ENCODE peak calls at places on chromosomes 16 and 17, in ten cellular contexts. One of them, this sample, is unnamed.

GRCh38 chr17:76384987-76385891 is 830 bp downstream of the SPHK1 start:
- DNase-seq in RWPE2: peak; percentile 88
- DNase-seq in heart left ventricle: peak; percentile 53
- DNase-seq in esophagus squamous epithelium: no peak
- DNase-seq in cardiac muscle cell: peak; percentile 54
- DNase-seq in Caco-2: peak; percentile 52
- DNase-seq in neural progenitor cell: peak; percentile 47
- DNase-seq in H9: peak; percentile 55
- DNase-seq in mammary epithelial cell: peak; percentile 84
- DNase-seq in adrenal gland: no peak
- DNase-seq in this sample: peak; percentile 67

GRCh38 chr16:11429823-11430222 is 84.6 kb downstream of the RMI2 start:
- DNase-seq in RWPE2: no peak
- DNase-seq in heart left ventricle: no peak
- DNase-seq in esophagus squamous epithelium: no peak
- DNase-seq in cardiac muscle cell: no peak
- DNase-seq in Caco-2: no peak
- DNase-seq in neural progenitor cell: no peak
- DNase-seq in H9: no peak
- DNase-seq in mammary epithelial cell: no peak
- DNase-seq in adrenal gland: no peak
- DNase-seq in this sample: no peak

GRCh38 chr17:73633736-73634135 is 10.5 kb downstream of the SDK2 start:
- DNase-seq in RWPE2: no peak
- DNase-seq in heart left ventricle: no peak
- DNase-seq in esophagus squamous epithelium: no peak
- DNase-seq in cardiac muscle cell: no peak
- DNase-seq in Caco-2: no peak
- DNase-seq in neural progenitor cell: no peak
- DNase-seq in H9: no peak
- DNase-seq in mammary epithelial cell: no peak
- DNase-seq in adrenal gland: no peak
- DNase-seq in this sample: no peak

GRCh38 chr17:75077072-75077489 is 10.7 kb upstream of the SLC16A5 start:
- DNase-seq in RWPE2: no peak
- DNase-seq in heart left ventricle: no peak
- DNase-seq in esophagus squamous epithelium: no peak
- DNase-seq in cardiac muscle cell: no peak
- DNase-seq in Caco-2: peak; percentile 94
- DNase-seq in neural progenitor cell: no peak
- DNase-seq in H9: peak; percentile 63
- DNase-seq in mammary epithelial cell: no peak
- DNase-seq in adrenal gland: no peak
- DNase-seq in this sample: no peak

GRCh38 chr17:76280650-76281049 is 15.5 kb downstream of the UBALD2 start:
- DNase-seq in RWPE2: no peak
- DNase-seq in heart left ventricle: no peak
- DNase-seq in esophagus squamous epithelium: no peak
- DNase-seq in cardiac muscle cell: no peak
- DNase-seq in Caco-2: no peak
- DNase-seq in neural progenitor cell: no peak
- DNase-seq in H9: no peak
- DNase-seq in mammary epithelial cell: no peak
- DNase-seq in adrenal gland: no peak
- DNase-seq in this sample: no peak

GRCh38 chr17:1565860-1566259 is 3.3 kb upstream of the PITPNA start:
- DNase-seq in RWPE2: no peak
- DNase-seq in heart left ventricle: no peak
- DNase-seq in esophagus squamous epithelium: no peak
- DNase-seq in cardiac muscle cell: no peak
- DNase-seq in Caco-2: no peak
- DNase-seq in neural progenitor cell: no peak
- DNase-seq in H9: no peak
- DNase-seq in mammary epithelial cell: no peak
- DNase-seq in adrenal gland: no peak
- DNase-seq in this sample: no peak

GRCh38 chr17:75346906-75347305 is 57.7 kb upstream of the SLC25A19 start:
- DNase-seq in RWPE2: no peak
- DNase-seq in heart left ventricle: no peak
- DNase-seq in esophagus squamous epithelium: no peak
- DNase-seq in cardiac muscle cell: no peak
- DNase-seq in Caco-2: peak; percentile 20
- DNase-seq in neural progenitor cell: peak; percentile 58
- DNase-seq in H9: peak; percentile 66
- DNase-seq in mammary epithelial cell: peak; percentile 68
- DNase-seq in adrenal gland: no peak
- DNase-seq in this sample: no peak

GRCh38 chr16:73048292-73049050 is 543 bp upstream of the ZFHX3 start:
- DNase-seq in RWPE2: no peak
- DNase-seq in heart left ventricle: peak; percentile 74
- DNase-seq in esophagus squamous epithelium: no peak
- DNase-seq in cardiac muscle cell: peak; percentile 62
- DNase-seq in Caco-2: peak; percentile 90
- DNase-seq in neural progenitor cell: peak; percentile 86
- DNase-seq in H9: no peak
- DNase-seq in mammary epithelial cell: no peak
- DNase-seq in adrenal gland: peak; percentile 69
- DNase-seq in this sample: no peak

GRCh38 chr16:11394593-11394960 is 49.3 kb downstream of the RMI2 start:
- DNase-seq in RWPE2: no peak
- DNase-seq in heart left ventricle: no peak
- DNase-seq in esophagus squamous epithelium: no peak
- DNase-seq in cardiac muscle cell: no peak
- DNase-seq in Caco-2: no peak
- DNase-seq in neural progenitor cell: no peak
- DNase-seq in H9: no peak
- DNase-seq in mammary epithelial cell: no peak
- DNase-seq in adrenal gland: no peak
- DNase-seq in this sample: no peak

GRCh38 chr16:51916814-51917213 is 630.1 kb downstream of the TOX3 start:
- DNase-seq in RWPE2: no peak
- DNase-seq in heart left ventricle: no peak
- DNase-seq in esophagus squamous epithelium: no peak
- DNase-seq in cardiac muscle cell: no peak
- DNase-seq in Caco-2: no peak
- DNase-seq in neural progenitor cell: no peak
- DNase-seq in H9: no peak
- DNase-seq in mammary epithelial cell: no peak
- DNase-seq in adrenal gland: no peak
- DNase-seq in this sample: no peak

GRCh38 chr17:66576473-66576872 is 258.4 kb upstream of the CACNG5 start:
- DNase-seq in RWPE2: no peak
- DNase-seq in heart left ventricle: no peak
- DNase-seq in esophagus squamous epithelium: no peak
- DNase-seq in cardiac muscle cell: no peak
- DNase-seq in Caco-2: no peak
- DNase-seq in neural progenitor cell: no peak
- DNase-seq in H9: peak; percentile 8
- DNase-seq in mammary epithelial cell: no peak
- DNase-seq in adrenal gland: no peak
- DNase-seq in this sample: no peak

GRCh38 chr16:1146409-1146808 is 6.5 kb upstream of the CACNA1H start:
- DNase-seq in RWPE2: no peak
- DNase-seq in heart left ventricle: no peak
- DNase-seq in esophagus squamous epithelium: no peak
- DNase-seq in cardiac muscle cell: no peak
- DNase-seq in Caco-2: no peak
- DNase-seq in neural progenitor cell: peak; percentile 46
- DNase-seq in H9: no peak
- DNase-seq in mammary epithelial cell: no peak
- DNase-seq in adrenal gland: no peak
- DNase-seq in this sample: no peak

GRCh38 chr16:89900885-89901284 is 17.8 kb upstream of the MC1R start:
- DNase-seq in RWPE2: no peak
- DNase-seq in heart left ventricle: no peak
- DNase-seq in esophagus squamous epithelium: no peak
- DNase-seq in cardiac muscle cell: no peak
- DNase-seq in Caco-2: no peak
- DNase-seq in neural progenitor cell: no peak
- DNase-seq in H9: no peak
- DNase-seq in mammary epithelial cell: no peak
- DNase-seq in adrenal gland: no peak
- DNase-seq in this sample: no peak

GRCh38 chr17:49880291-49881053 is 32.6 kb upstream of the TAC4 start:
- DNase-seq in RWPE2: no peak
- DNase-seq in heart left ventricle: peak; percentile 50
- DNase-seq in esophagus squamous epithelium: no peak
- DNase-seq in cardiac muscle cell: peak; percentile 90
- DNase-seq in Caco-2: peak; percentile 100
- DNase-seq in neural progenitor cell: peak; percentile 94
- DNase-seq in H9: peak; percentile 98
- DNase-seq in mammary epithelial cell: peak; percentile 36
- DNase-seq in adrenal gland: peak; percentile 77
- DNase-seq in this sample: no peak

GRCh38 chr16:77043076-77043475 is 147.9 kb upstream of the MON1B start:
- DNase-seq in RWPE2: no peak
- DNase-seq in heart left ventricle: no peak
- DNase-seq in esophagus squamous epithelium: no peak
- DNase-seq in cardiac muscle cell: no peak
- DNase-seq in Caco-2: peak; percentile 11
- DNase-seq in neural progenitor cell: peak; percentile 41
- DNase-seq in H9: no peak
- DNase-seq in mammary epithelial cell: peak; percentile 1
- DNase-seq in adrenal gland: no peak
- DNase-seq in this sample: peak; percentile 1

DNA sequence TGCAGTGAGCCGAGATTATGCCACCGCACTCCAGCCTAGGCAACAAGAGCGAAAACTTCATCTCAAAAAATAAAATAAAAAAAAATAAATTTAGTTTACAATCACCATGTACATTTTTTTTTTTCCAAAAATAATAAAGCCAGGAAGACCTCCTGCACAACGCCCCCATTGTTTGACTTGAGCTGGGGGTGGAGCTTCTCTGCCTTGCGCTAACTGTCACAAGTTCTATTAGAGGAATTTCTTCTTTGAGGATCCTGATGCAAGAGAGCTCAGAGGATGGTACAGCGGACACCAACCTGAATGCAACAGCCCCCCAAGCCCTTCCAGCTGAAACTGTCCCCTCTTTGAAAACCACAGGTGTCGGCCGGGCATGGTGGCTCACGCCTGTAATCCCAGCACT is 24.9 kb upstream of the CBX4 start:
- DNase-seq in RWPE2: no peak
- DNase-seq in heart left ventricle: no peak
- DNase-seq in esophagus squamous epithelium: no peak
- DNase-seq in cardiac muscle cell: no peak
- DNase-seq in Caco-2: no peak
- DNase-seq in neural progenitor cell: no peak
- DNase-seq in H9: no peak
- DNase-seq in mammary epithelial cell: no peak
- DNase-seq in adrenal gland: no peak
- DNase-seq in this sample: no peak
- H3K27me3 ChIP-seq in RWPE2: no peaks in the 10 kb centered on the region
- H3K27me3 ChIP-seq in heart left ventricle: peaks cover 61% of the 10 kb centered on the region
- H3K27me3 ChIP-seq in esophagus squamous epithelium: no peaks in the 10 kb centered on the region
- H3K27me3 ChIP-seq in cardiac muscle cell: no peaks in the 10 kb centered on the region
- H3K27me3 ChIP-seq in Caco-2: no peaks in the 10 kb centered on the region
- H3K27me3 ChIP-seq in neural progenitor cell: no peaks in the 10 kb centered on the region
- H3K27me3 ChIP-seq in H9: no peaks in the 10 kb centered on the region
- H3K27me3 ChIP-seq in mammary epithelial cell: no peaks in the 10 kb centered on the region
- H3K27me3 ChIP-seq in adrenal gland: no peaks in the 10 kb centered on the region
- H3K27me3 ChIP-seq in this sample: peaks cover 13% of the 10 kb centered on the region

GRCh38 chr16:5502467-5502869 is 404.9 kb upstream of the EEF2KMT start:
- DNase-seq in RWPE2: no peak
- DNase-seq in heart left ventricle: no peak
- DNase-seq in esophagus squamous epithelium: no peak
- DNase-seq in cardiac muscle cell: peak; percentile 63
- DNase-seq in Caco-2: peak; percentile 34
- DNase-seq in neural progenitor cell: peak; percentile 82
- DNase-seq in H9: peak; percentile 74
- DNase-seq in mammary epithelial cell: no peak
- DNase-seq in adrenal gland: no peak
- DNase-seq in this sample: no peak
- TF ChIP-seq CTCF in RWPE2: peak; percentile 29
- TF ChIP-seq CTCF in heart left ventricle: peak; percentile 22
- TF ChIP-seq CTCF in esophagus squamous epithelium: no peak
- TF ChIP-seq CTCF in cardiac muscle cell: no peak
- TF ChIP-seq CTCF in Caco-2: peak; percentile 23
- TF ChIP-seq CTCF in neural progenitor cell: peak; percentile 81
- TF ChIP-seq CTCF in H9: peak; percentile 85
- TF ChIP-seq CTCF in mammary epithelial cell: no peak
- TF ChIP-seq CTCF in adrenal gland: peak; percentile 30
- TF ChIP-seq CTCF in this sample: no peak

DNA sequence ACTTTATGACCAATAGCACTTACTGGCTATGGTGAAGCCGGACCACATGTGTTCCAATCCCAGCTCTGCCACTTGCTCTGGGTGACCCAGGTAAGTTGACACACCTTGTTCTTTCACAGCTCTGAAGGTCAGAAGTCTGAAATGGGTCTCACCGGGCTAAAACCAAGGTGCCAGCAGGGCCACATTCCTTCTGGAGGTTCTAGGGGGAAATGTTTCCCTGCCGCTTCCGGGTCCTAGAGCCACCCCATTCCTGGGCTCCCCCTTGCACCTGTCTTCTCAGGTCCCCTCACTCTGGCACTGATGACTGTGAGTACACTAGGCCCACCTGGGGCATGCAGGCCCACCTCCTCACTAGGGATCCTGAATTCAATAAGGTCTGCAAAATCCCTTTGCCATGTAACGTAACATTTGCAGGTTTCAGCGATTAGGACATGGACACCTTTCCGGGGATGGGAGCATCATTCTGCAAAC is 11.4 kb downstream of the USP7 start:
- DNase-seq in RWPE2: no peak
- DNase-seq in heart left ventricle: no peak
- DNase-seq in esophagus squamous epithelium: no peak
- DNase-seq in cardiac muscle cell: no peak
- DNase-seq in Caco-2: no peak
- DNase-seq in neural progenitor cell: no peak
- DNase-seq in H9: no peak
- DNase-seq in mammary epithelial cell: no peak
- DNase-seq in adrenal gland: no peak
- DNase-seq in this sample: no peak
- H3K4me1 ChIP-seq in RWPE2: peaks cover 6% of the 10 kb centered on the region
- H3K4me1 ChIP-seq in heart left ventricle: peaks cover 74% of the 10 kb centered on the region
- H3K4me1 ChIP-seq in esophagus squamous epithelium: peaks cover 27% of the 10 kb centered on the region
- H3K4me1 ChIP-seq in cardiac muscle cell: peaks cover 40% of the 10 kb centered on the region
- H3K4me1 ChIP-seq in Caco-2: peaks cover 9% of the 10 kb centered on the region
- H3K4me1 ChIP-seq in neural progenitor cell: peaks cover 34% of the 10 kb centered on the region
- H3K4me1 ChIP-seq in H9: peaks cover 17% of the 10 kb centered on the region
- H3K4me1 ChIP-seq in mammary epithelial cell: peaks cover 5% of the 10 kb centered on the region
- H3K4me1 ChIP-seq in adrenal gland: peaks cover 24% of the 10 kb centered on the region
- H3K4me1 ChIP-seq in this sample: peaks cover 10% of the 10 kb centered on the region

DNA sequence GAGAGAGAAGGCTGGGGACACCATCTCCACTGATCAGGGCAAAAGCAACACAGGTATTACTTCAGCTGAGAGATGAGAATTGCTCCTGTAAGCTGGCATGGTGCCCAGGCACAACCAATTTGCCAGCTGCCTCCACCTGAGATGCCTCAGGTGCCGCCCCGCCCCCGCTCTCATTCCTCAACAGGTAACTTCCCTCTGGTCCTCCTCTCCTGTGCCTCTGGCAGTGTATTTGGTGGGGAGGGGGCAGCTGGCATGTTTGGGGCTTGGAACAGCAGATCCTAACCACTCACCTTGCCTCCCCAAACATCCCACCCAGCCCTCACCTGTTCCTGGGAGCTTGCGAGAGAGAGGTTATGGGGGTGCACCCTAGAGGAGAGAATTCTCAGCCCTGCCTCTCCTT is 2.9 kb upstream of the SRCIN1 start:
- DNase-seq in RWPE2: peak; percentile 81
- DNase-seq in heart left ventricle: no peak
- DNase-seq in esophagus squamous epithelium: no peak
- DNase-seq in cardiac muscle cell: no peak
- DNase-seq in Caco-2: no peak
- DNase-seq in neural progenitor cell: no peak
- DNase-seq in H9: peak; percentile 69
- DNase-seq in mammary epithelial cell: peak; percentile 43
- DNase-seq in adrenal gland: no peak
- DNase-seq in this sample: peak; percentile 28
- H3K27me3 ChIP-seq in RWPE2: peaks cover 17% of the 10 kb centered on the region
- H3K27me3 ChIP-seq in heart left ventricle: peaks cover 71% of the 10 kb centered on the region
- H3K27me3 ChIP-seq in esophagus squamous epithelium: peaks cover 21% of the 10 kb centered on the region
- H3K27me3 ChIP-seq in cardiac muscle cell: peaks cover 59% of the 10 kb centered on the region
- H3K27me3 ChIP-seq in Caco-2: no peaks in the 10 kb centered on the region
- H3K27me3 ChIP-seq in neural progenitor cell: peaks cover 23% of the 10 kb centered on the region
- H3K27me3 ChIP-seq in H9: peaks cover 13% of the 10 kb centered on the region
- H3K27me3 ChIP-seq in mammary epithelial cell: peaks cover 8% of the 10 kb centered on the region
- H3K27me3 ChIP-seq in adrenal gland: peaks cover 51% of the 10 kb centered on the region
- H3K27me3 ChIP-seq in this sample: peaks cover 69% of the 10 kb centered on the region

This sample was measured in foreskin keratinocyte.